ENCODE peak calls at places on chromosomes 11 and 22, in six cellular contexts. C is GDM1, O is Calu3, Y is NCI-H1092 treated with DMSO at 0.1 percent for 48 hours, J is B cell, L is PC-3. I is an unnamed sample.

GRCh38 chr22:36816635-36817428 is at the start of gene PVALB:
- DNase-seq in C (no peak), O (peak), Y (peak), J (no peak), L (peak), I (no peak)

GRCh38 chr11:63893355-63893754 is 23.6 kb downstream of the RCOR2 start:
- DNase-seq in C (no peak), O (no peak), Y (no peak), J (no peak), L (no peak), I (no peak)

GRCh38 chr22:50703726-50704509 is 31.3 kb downstream of the SHANK3 start:
- DNase-seq in C (no peak), O (no peak), Y (no peak), J (no peak), L (no peak), I (no peak)

GRCh38 chr11:59261150-59261549 is 48.4 kb upstream of the MPEG1 start:
- DNase-seq in C (no peak), O (no peak), Y (peak), J (no peak), L (no peak), I (no peak)

GRCh38 chr11:24496371-24496727 is 504 bp upstream of the LUZP2 start:
- DNase-seq in C (no peak), O (no peak), Y (no peak), J (no peak), L (no peak), I (no peak)

GRCh38 chr11:120854988-120855387 is 168.9 kb upstream of the TBCEL start:
- DNase-seq in C (no peak), O (no peak), Y (no peak), J (no peak), L (no peak), I (no peak)

GRCh38 chr11:9765320-9766101 is 101.6 kb downstream of the SWAP70 start:
- DNase-seq in C (no peak), O (no peak), Y (peak), J (no peak), L (no peak), I (no peak)

GRCh38 chr22:40603088-40603605 is 33.4 kb downstream of the MRTFA start:
- DNase-seq in C (no peak), O (no peak), Y (no peak), J (no peak), L (peak), I (no peak)

GRCh38 chr22:24410110-24410856 is 17.1 kb upstream of the ADORA2A start:
- DNase-seq in C (no peak), O (no peak), Y (no peak), J (no peak), L (no peak), I (no peak)

GRCh38 chr22:26949193-26949592 is 291.8 kb downstream of the MIAT start:
- DNase-seq in C (no peak), O (peak), Y (no peak), J (no peak), L (peak), I (no peak)

GRCh38 chr11:118171274-118172062 is 5.0 kb downstream of the SCN2B start:
- DNase-seq in C (peak), O (peak), Y (peak), J (peak), L (peak), I (peak)

GRCh38 chr11:111819161-111820058 is 52.0 kb downstream of the ALG9 start:
- DNase-seq in C (no peak), O (no peak), Y (no peak), J (no peak), L (no peak), I (no peak)

GRCh38 chr11:98736813-98737212 is 283.9 kb upstream of the CNTN5 start:
- DNase-seq in C (no peak), O (no peak), Y (no peak), J (no peak), L (peak), I (no peak)

GRCh38 chr11:108973402-108974119 is 308.7 kb downstream of the DDX10 start:
- DNase-seq in C (no peak), O (no peak), Y (no peak), J (no peak), L (peak), I (no peak)

GRCh38 chr22:39471421-39472141 is 14.8 kb downstream of the MGAT3 start:
- DNase-seq in C (no peak), O (peak), Y (no peak), J (peak), L (no peak), I (no peak)

GRCh38 chr22:47443836-47444745 is 681.6 kb downstream of the TBC1D22A start:
- DNase-seq in C (no peak), O (no peak), Y (no peak), J (no peak), L (no peak), I (no peak)

GRCh38 chr11:77345621-77346020 is 44.1 kb upstream of the GDPD4 start:
- DNase-seq in C (no peak), O (no peak), Y (no peak), J (no peak), L (no peak), I (no peak)

GRCh38 chr11:12222099-12222751 is 111.8 kb downstream of the MICAL2 start:
- DNase-seq in C (no peak), O (no peak), Y (no peak), J (no peak), L (no peak), I (no peak)

GRCh38 chr11:7004482-7004881 is 15.7 kb downstream of the ZNF214 start:
- DNase-seq in C (no peak), O (no peak), Y (no peak), J (no peak), L (peak), I (no peak)

GRCh38 chr11:27977031-27977430 is 130.9 kb downstream of the KIF18A start:
- DNase-seq in C (no peak), O (no peak), Y (no peak), J (no peak), L (peak), I (no peak)

GRCh38 chr11:45736424-45736823 is 68.5 kb upstream of the SLC35C1 start:
- DNase-seq in C (no peak), O (no peak), Y (no peak), J (no peak), L (peak), I (no peak)

GRCh38 chr11:70433038-70433437 is 34.7 kb downstream of the CTTN start:
- DNase-seq in C (no peak), O (no peak), Y (no peak), J (no peak), L (no peak), I (no peak)

GRCh38 chr22:29072193-29072978 is 449 bp upstream of the KREMEN1 start:
- DNase-seq in C (peak), O (peak), Y (peak), J (peak), L (peak), I (peak)

GRCh38 chr22:38073150-38074130 is 10.5 kb downstream of the SLC16A8 start:
- DNase-seq in C (no peak), O (no peak), Y (no peak), J (no peak), L (no peak), I (no peak)

GRCh38 chr22:45707605-45708004 is 36.0 kb downstream of the ATXN10 start:
- DNase-seq in C (no peak), O (no peak), Y (no peak), J (no peak), L (no peak), I (no peak)

GRCh38 chr11:10758959-10759358 is 7.9 kb downstream of the CTR9 start:
- DNase-seq in C (no peak), O (no peak), Y (no peak), J (no peak), L (peak), I (no peak)

GRCh38 chr22:44348963-44349950 is 36.5 kb upstream of the SHISAL1 start:
- DNase-seq in C (no peak), O (no peak), Y (no peak), J (no peak), L (no peak), I (no peak)

GRCh38 chr11:34431979-34432378 is 6.8 kb upstream of the CAT start:
- DNase-seq in C (no peak), O (no peak), Y (no peak), J (no peak), L (no peak), I (no peak)

GRCh38 chr22:37739611-37740049 is 42.8 kb downstream of the TRIOBP start:
- DNase-seq in C (no peak), O (no peak), Y (no peak), J (peak), L (no peak), I (no peak)

I was measured in activated T-helper 1 cell treated with Interleukin-2 at 50 U/mL for 16 hours.